ENCODE peak calls at places on chromosomes 13 and 19, in four cellular contexts. One of them, this sample, is unnamed.
A peak's percentile ranks its signal among the peaks of the same experiment; 100 is the strongest.

GRCh38 chr19:39403331-39404312 is 3.0 kb upstream of the ZFP36 start:
- DNase-seq in dorsolateral prefrontal cortex: peak; percentile 60
- DNase-seq in WTC11: peak; percentile 75
- DNase-seq in stimulated activated CD4-positive, alpha-beta T cell treated with anti-CD3 and anti-CD28 coated beads, TNF-alpha, amount 100 ng/mL, for 1 hour: peak; percentile 91
- DNase-seq in this sample: peak; percentile 95

GRCh38 chr13:30376426-30377311 is 45.6 kb upstream of the UBE2L5 start:
- DNase-seq in WTC11: no peak
- DNase-seq in stimulated activated CD4-positive, alpha-beta T cell treated with anti-CD3 and anti-CD28 coated beads, TNF-alpha, amount 100 ng/mL, for 1 hour: peak; percentile 43
- DNase-seq in dorsolateral prefrontal cortex: no peak
- DNase-seq in this sample: no peak

GRCh38 chr19:19140476-19140875 is 2.2 kb upstream of the TMEM161A start:
- DNase-seq in WTC11: no peak
- DNase-seq in stimulated activated CD4-positive, alpha-beta T cell treated with anti-CD3 and anti-CD28 coated beads, TNF-alpha, amount 100 ng/mL, for 1 hour: no peak
- DNase-seq in dorsolateral prefrontal cortex: no peak
- DNase-seq in this sample: no peak

GRCh38 chr13:38674208-38674607 is 12.7 kb upstream of the FREM2 start:
- DNase-seq in stimulated activated CD4-positive, alpha-beta T cell treated with anti-CD3 and anti-CD28 coated beads, TNF-alpha, amount 100 ng/mL, for 1 hour: no peak
- DNase-seq in dorsolateral prefrontal cortex: no peak
- DNase-seq in WTC11: no peak
- DNase-seq in this sample: no peak

GRCh38 chr19:41993612-41994483 is at the start of gene ATP1A3:
- DNase-seq in dorsolateral prefrontal cortex: peak; percentile 82
- DNase-seq in stimulated activated CD4-positive, alpha-beta T cell treated with anti-CD3 and anti-CD28 coated beads, TNF-alpha, amount 100 ng/mL, for 1 hour: peak; percentile 13
- DNase-seq in WTC11: peak; percentile 79
- DNase-seq in this sample: peak; percentile 87

GRCh38 chr19:10895363-10895762 is 24.0 kb downstream of the CARM1 start:
- DNase-seq in dorsolateral prefrontal cortex: no peak
- DNase-seq in stimulated activated CD4-positive, alpha-beta T cell treated with anti-CD3 and anti-CD28 coated beads, TNF-alpha, amount 100 ng/mL, for 1 hour: no peak
- DNase-seq in WTC11: no peak
- DNase-seq in this sample: no peak

GRCh38 chr13:57970404-57970803 is 338.9 kb downstream of the PCDH17 start:
- DNase-seq in stimulated activated CD4-positive, alpha-beta T cell treated with anti-CD3 and anti-CD28 coated beads, TNF-alpha, amount 100 ng/mL, for 1 hour: no peak
- DNase-seq in dorsolateral prefrontal cortex: no peak
- DNase-seq in WTC11: no peak
- DNase-seq in this sample: no peak

GRCh38 chr13:66001136-66001535 is 1229.0 kb downstream of the PCDH9 start:
- DNase-seq in WTC11: no peak
- DNase-seq in dorsolateral prefrontal cortex: no peak
- DNase-seq in stimulated activated CD4-positive, alpha-beta T cell treated with anti-CD3 and anti-CD28 coated beads, TNF-alpha, amount 100 ng/mL, for 1 hour: no peak
- DNase-seq in this sample: no peak

GRCh38 chr19:8132858-8133458 is 16.4 kb downstream of the FBN3 start:
- DNase-seq in WTC11: no peak
- DNase-seq in stimulated activated CD4-positive, alpha-beta T cell treated with anti-CD3 and anti-CD28 coated beads, TNF-alpha, amount 100 ng/mL, for 1 hour: no peak
- DNase-seq in dorsolateral prefrontal cortex: no peak
- DNase-seq in this sample: no peak

GRCh38 chr13:24670927-24671326 is 9.3 kb upstream of the ATP12A start:
- DNase-seq in dorsolateral prefrontal cortex: no peak
- DNase-seq in WTC11: peak; percentile 61
- DNase-seq in stimulated activated CD4-positive, alpha-beta T cell treated with anti-CD3 and anti-CD28 coated beads, TNF-alpha, amount 100 ng/mL, for 1 hour: no peak
- DNase-seq in this sample: no peak

GRCh38 chr19:42191855-42192254 is 25.6 kb downstream of the DEDD2 start:
- DNase-seq in stimulated activated CD4-positive, alpha-beta T cell treated with anti-CD3 and anti-CD28 coated beads, TNF-alpha, amount 100 ng/mL, for 1 hour: no peak
- DNase-seq in dorsolateral prefrontal cortex: no peak
- DNase-seq in WTC11: no peak
- DNase-seq in this sample: peak; percentile 59

GRCh38 chr13:79440958-79441553 is 35.0 kb upstream of the RBM26 start:
- DNase-seq in dorsolateral prefrontal cortex: no peak
- DNase-seq in WTC11: no peak
- DNase-seq in stimulated activated CD4-positive, alpha-beta T cell treated with anti-CD3 and anti-CD28 coated beads, TNF-alpha, amount 100 ng/mL, for 1 hour: no peak
- DNase-seq in this sample: no peak

GRCh38 chr13:41250993-41251392 is 12.4 kb downstream of the MTRF1 start:
- DNase-seq in stimulated activated CD4-positive, alpha-beta T cell treated with anti-CD3 and anti-CD28 coated beads, TNF-alpha, amount 100 ng/mL, for 1 hour: no peak
- DNase-seq in WTC11: no peak
- DNase-seq in dorsolateral prefrontal cortex: no peak
- DNase-seq in this sample: no peak

GRCh38 chr19:29480507-29480906 is 45.3 kb upstream of the VSTM2B start:
- DNase-seq in dorsolateral prefrontal cortex: no peak
- DNase-seq in stimulated activated CD4-positive, alpha-beta T cell treated with anti-CD3 and anti-CD28 coated beads, TNF-alpha, amount 100 ng/mL, for 1 hour: no peak
- DNase-seq in WTC11: no peak
- DNase-seq in this sample: no peak

GRCh38 chr13:99275093-99275469 is 16.9 kb upstream of the GPR18 start:
- DNase-seq in stimulated activated CD4-positive, alpha-beta T cell treated with anti-CD3 and anti-CD28 coated beads, TNF-alpha, amount 100 ng/mL, for 1 hour: no peak
- DNase-seq in WTC11: no peak
- DNase-seq in dorsolateral prefrontal cortex: no peak
- DNase-seq in this sample: peak; percentile 10

GRCh38 chr13:30830638-30830965 is 75.5 kb upstream of the MEDAG start:
- DNase-seq in stimulated activated CD4-positive, alpha-beta T cell treated with anti-CD3 and anti-CD28 coated beads, TNF-alpha, amount 100 ng/mL, for 1 hour: no peak
- DNase-seq in dorsolateral prefrontal cortex: no peak
- DNase-seq in WTC11: no peak
- DNase-seq in this sample: no peak

GRCh38 chr19:8224394-8225145 is 15.4 kb downstream of the CERS4 start:
- DNase-seq in WTC11: no peak
- DNase-seq in dorsolateral prefrontal cortex: no peak
- DNase-seq in stimulated activated CD4-positive, alpha-beta T cell treated with anti-CD3 and anti-CD28 coated beads, TNF-alpha, amount 100 ng/mL, for 1 hour: no peak
- DNase-seq in this sample: no peak

GRCh38 chr13:112178769-112179168 is 111.8 kb downstream of the SOX1 start:
- DNase-seq in dorsolateral prefrontal cortex: peak; percentile 21
- DNase-seq in stimulated activated CD4-positive, alpha-beta T cell treated with anti-CD3 and anti-CD28 coated beads, TNF-alpha, amount 100 ng/mL, for 1 hour: no peak
- DNase-seq in WTC11: no peak
- DNase-seq in this sample: no peak

GRCh38 chr19:19083413-19084178 is 19.8 kb downstream of the SLC25A42 start:
- DNase-seq in dorsolateral prefrontal cortex: no peak
- DNase-seq in stimulated activated CD4-positive, alpha-beta T cell treated with anti-CD3 and anti-CD28 coated beads, TNF-alpha, amount 100 ng/mL, for 1 hour: no peak
- DNase-seq in WTC11: no peak
- DNase-seq in this sample: no peak

GRCh38 chr19:29841559-29842367 is 30.0 kb downstream of the CCNE1 start:
- DNase-seq in dorsolateral prefrontal cortex: peak; percentile 61
- DNase-seq in WTC11: no peak
- DNase-seq in stimulated activated CD4-positive, alpha-beta T cell treated with anti-CD3 and anti-CD28 coated beads, TNF-alpha, amount 100 ng/mL, for 1 hour: no peak
- DNase-seq in this sample: peak; percentile 66

GRCh38 chr19:7928741-7929701 is 3.1 kb upstream of the CTXN1 start:
- DNase-seq in dorsolateral prefrontal cortex: no peak
- DNase-seq in WTC11: peak; percentile 84
- DNase-seq in stimulated activated CD4-positive, alpha-beta T cell treated with anti-CD3 and anti-CD28 coated beads, TNF-alpha, amount 100 ng/mL, for 1 hour: no peak
- DNase-seq in this sample: peak; percentile 84

GRCh38 chr19:46355234-46355990 is 8.5 kb downstream of the PPP5C start:
- DNase-seq in WTC11: no peak
- DNase-seq in stimulated activated CD4-positive, alpha-beta T cell treated with anti-CD3 and anti-CD28 coated beads, TNF-alpha, amount 100 ng/mL, for 1 hour: no peak
- DNase-seq in dorsolateral prefrontal cortex: no peak
- DNase-seq in this sample: no peak

GRCh38 chr13:30676672-30677071 is 58.7 kb upstream of the ALOX5AP start:
- DNase-seq in stimulated activated CD4-positive, alpha-beta T cell treated with anti-CD3 and anti-CD28 coated beads, TNF-alpha, amount 100 ng/mL, for 1 hour: no peak
- DNase-seq in dorsolateral prefrontal cortex: no peak
- DNase-seq in WTC11: no peak
- DNase-seq in this sample: peak; percentile 38

GRCh38 chr19:17948474-17948966 is 15.7 kb downstream of the CCDC124 start:
- DNase-seq in dorsolateral prefrontal cortex: no peak
- DNase-seq in WTC11: peak; percentile 71
- DNase-seq in stimulated activated CD4-positive, alpha-beta T cell treated with anti-CD3 and anti-CD28 coated beads, TNF-alpha, amount 100 ng/mL, for 1 hour: no peak
- DNase-seq in this sample: no peak

GRCh38 chr19:55670280-55671053 is 4.6 kb upstream of the EPN1 start:
- DNase-seq in WTC11: peak; percentile 31
- DNase-seq in stimulated activated CD4-positive, alpha-beta T cell treated with anti-CD3 and anti-CD28 coated beads, TNF-alpha, amount 100 ng/mL, for 1 hour: no peak
- DNase-seq in dorsolateral prefrontal cortex: no peak
- DNase-seq in this sample: no peak

GRCh38 chr19:42229855-42230331 is 9.8 kb downstream of the ZNF526 start:
- DNase-seq in WTC11: no peak
- DNase-seq in stimulated activated CD4-positive, alpha-beta T cell treated with anti-CD3 and anti-CD28 coated beads, TNF-alpha, amount 100 ng/mL, for 1 hour: no peak
- DNase-seq in dorsolateral prefrontal cortex: no peak
- DNase-seq in this sample: no peak

GRCh38 chr13:38044067-38044466 is 174.5 kb upstream of the TRPC4 start:
- DNase-seq in stimulated activated CD4-positive, alpha-beta T cell treated with anti-CD3 and anti-CD28 coated beads, TNF-alpha, amount 100 ng/mL, for 1 hour: no peak
- DNase-seq in dorsolateral prefrontal cortex: no peak
- DNase-seq in WTC11: no peak
- DNase-seq in this sample: no peak

This sample was measured in hepatic stellate cell.